ENCODE peak calls at places on chromosomes 16 and 17, in four cellular contexts. V is lower leg skin, E is AG09309, S is fibroblast of pulmonary artery. N is an unnamed sample.
A peak's percentile ranks its signal among the peaks of the same experiment; 100 is the strongest.

GRCh38 chr16:22815863-22816262 is 1.9 kb downstream of the HS3ST2 start:
- DNase-seq in E (no peak), S (no peak), V (no peak), N (no peak)

GRCh38 chr17:19021622-19022083 is 17.1 kb upstream of the FAM83G start:
- DNase-seq in S (no peak), V (no peak), E (no peak), N (no peak)

GRCh38 chr17:50148226-50149098 is 2.0 kb downstream of the PPP1R9B start:
- DNase-seq in V (peak; percentile 93), S (no peak), E (no peak), N (peak; percentile 94)

GRCh38 chr17:39014044-39014794 is 47.0 kb upstream of the FBXO47 start:
- DNase-seq in E (peak; percentile 37), S (peak; percentile 80), V (peak; percentile 4), N (peak; percentile 36)

GRCh38 chr17:57289130-57289529 is 32.8 kb downstream of the MSI2 start:
- DNase-seq in V (no peak), S (no peak), E (no peak), N (no peak)

GRCh38 chr17:65930140-65930715 is 261.7 kb downstream of the CEP112 start:
- DNase-seq in V (no peak), E (no peak), S (no peak), N (no peak)

GRCh38 chr16:54318941-54319340 is 32.4 kb upstream of the IRX3 start:
- DNase-seq in V (no peak), E (no peak), S (peak; percentile 3), N (no peak)

GRCh38 chr17:17994271-17994670 is 21.6 kb downstream of the DRC3 start:
- DNase-seq in E (no peak), V (no peak), S (peak; percentile 33), N (peak; percentile 34)

GRCh38 chr16:69566437-69567030 is 768 bp downstream of the NFAT5 start:
- DNase-seq in V (peak; percentile 89), E (no peak), S (peak; percentile 71), N (peak; percentile 66)

GRCh38 chr17:16934836-16935235 is 37.1 kb downstream of the TNFRSF13B start:
- DNase-seq in S (no peak), V (no peak), E (no peak), N (no peak)

GRCh38 chr16:58034128-58034685 is 8.7 kb downstream of the MMP15 start:
- DNase-seq in S (no peak), V (no peak), E (no peak), N (no peak)

GRCh38 chr17:50117202-50118040 is 12.5 kb downstream of the SAMD14 start:
- DNase-seq in S (peak; percentile 64), E (no peak), V (no peak), N (peak; percentile 77)

GRCh38 chr16:86946396-86946795 is 368.0 kb downstream of the FOXL1 start:
- DNase-seq in S (no peak), V (no peak), E (no peak), N (no peak)

GRCh38 chr16:68128577-68129305 is 43.6 kb downstream of the NFATC3 start:
- DNase-seq in S (peak; percentile 39), E (no peak), V (no peak), N (peak; percentile 5)

GRCh38 chr16:84520778-84521770 is 16.6 kb upstream of the MEAK7 start:
- DNase-seq in E (no peak), V (no peak), S (no peak), N (peak; percentile 78)

GRCh38 chr17:3963214-3964201 is 729 bp downstream of the ATP2A3 start:
- DNase-seq in V (no peak), E (no peak), S (no peak), N (no peak)

GRCh38 chr17:50837980-50838954 is 2.9 kb downstream of the WFIKKN2 start:
- DNase-seq in S (no peak), E (no peak), V (peak; percentile 72), N (no peak)

GRCh38 chr17:69500911-69501429 is 86.5 kb downstream of the MAP2K6 start:
- DNase-seq in E (no peak), S (no peak), V (no peak), N (no peak)

GRCh38 chr16:74605332-74605731 is 1.6 kb downstream of the GLG1 start:
- DNase-seq in S (no peak), V (no peak), E (no peak), N (no peak)

GRCh38 chr17:57389474-57389873 is 133.2 kb downstream of the MSI2 start:
- DNase-seq in E (no peak), V (no peak), S (no peak), N (no peak)

GRCh38 chr17:48153711-48154642 is 46.4 kb downstream of the SNX11 start:
- DNase-seq in V (no peak), S (peak; percentile 63), E (peak; percentile 14), N (peak; percentile 26)

GRCh38 chr17:48555183-48555615 is 10.3 kb upstream of the HOXB2 start:
- DNase-seq in V (no peak), S (peak; percentile 86), E (peak; percentile 59), N (peak; percentile 45)

GRCh38 chr17:43877031-43877430 is 30.1 kb downstream of the CD300LG start:
- DNase-seq in E (no peak), S (no peak), V (no peak), N (no peak)

GRCh38 chr17:78893684-78894083 is 9.3 kb downstream of the CEP295NL start:
- DNase-seq in E (no peak), S (no peak), V (no peak), N (no peak)

GRCh38 chr17:83076930-83077329 is 2.5 kb upstream of the METRNL start:
- DNase-seq in E (no peak), S (no peak), V (no peak), N (no peak)
- TF ChIP-seq CTCF in E (peak; percentile 10), S (peak; percentile 13), V (no peak), N (peak; percentile 8)

GRCh38 chr16:4115209-4115940 is 867 bp downstream of the ADCY9 start:
- DNase-seq in S (peak; percentile 74), E (no peak), V (peak; percentile 91), N (peak; percentile 72)

GRCh38 chr16:4115941-4116327 is 308 bp downstream of the ADCY9 start:
- DNase-seq in V (no peak), S (no peak), E (no peak), N (no peak)

GRCh38 chr16:4116328-4117249 is at the start of gene ADCY9:
- DNase-seq in E (no peak), V (peak; percentile 93), S (peak; percentile 75), N (peak; percentile 76)

GRCh38 chr16:4113358-4114256 is 2.6 kb downstream of the ADCY9 start:
- DNase-seq in E (no peak), V (no peak), S (no peak), N (no peak)

GRCh38 chr16:4114257-4115208 is 1.7 kb downstream of the ADCY9 start:
- DNase-seq in E (no peak), V (no peak), S (no peak), N (no peak)
- H3K4me3 ChIP-seq in E (peak overlapping the region; percentile 64), V (peak overlapping the region; percentile 39), S (peak overlapping the region; percentile 60), N (peak overlapping the region; percentile 48)

GRCh38 chr16:2028146-2028545 is 1.4 kb downstream of the NHERF2 start:
- DNase-seq in E (no peak), V (no peak), S (no peak), N (no peak)

GRCh38 chr16:2025878-2026460 is 733 bp upstream of the NHERF2 start:
- DNase-seq in S (no peak), V (no peak), E (no peak), N (no peak)

GRCh38 chr16:2026461-2027023 is at the start of gene NHERF2:
- DNase-seq in V (no peak), S (no peak), E (no peak), N (no peak)

GRCh38 chr16:2028620-2029220 is 2.0 kb downstream of the NHERF2 start:
- DNase-seq in S (no peak), V (no peak), E (no peak), N (no peak)

GRCh38 chr16:2027024-2028010 is 615 bp downstream of the NHERF2 start:
- DNase-seq in V (no peak), S (peak; percentile 38), E (no peak), N (peak; percentile 46)
- TF ChIP-seq CTCF in V (no peak), S (no peak), E (no peak), N (no peak)

DNA sequence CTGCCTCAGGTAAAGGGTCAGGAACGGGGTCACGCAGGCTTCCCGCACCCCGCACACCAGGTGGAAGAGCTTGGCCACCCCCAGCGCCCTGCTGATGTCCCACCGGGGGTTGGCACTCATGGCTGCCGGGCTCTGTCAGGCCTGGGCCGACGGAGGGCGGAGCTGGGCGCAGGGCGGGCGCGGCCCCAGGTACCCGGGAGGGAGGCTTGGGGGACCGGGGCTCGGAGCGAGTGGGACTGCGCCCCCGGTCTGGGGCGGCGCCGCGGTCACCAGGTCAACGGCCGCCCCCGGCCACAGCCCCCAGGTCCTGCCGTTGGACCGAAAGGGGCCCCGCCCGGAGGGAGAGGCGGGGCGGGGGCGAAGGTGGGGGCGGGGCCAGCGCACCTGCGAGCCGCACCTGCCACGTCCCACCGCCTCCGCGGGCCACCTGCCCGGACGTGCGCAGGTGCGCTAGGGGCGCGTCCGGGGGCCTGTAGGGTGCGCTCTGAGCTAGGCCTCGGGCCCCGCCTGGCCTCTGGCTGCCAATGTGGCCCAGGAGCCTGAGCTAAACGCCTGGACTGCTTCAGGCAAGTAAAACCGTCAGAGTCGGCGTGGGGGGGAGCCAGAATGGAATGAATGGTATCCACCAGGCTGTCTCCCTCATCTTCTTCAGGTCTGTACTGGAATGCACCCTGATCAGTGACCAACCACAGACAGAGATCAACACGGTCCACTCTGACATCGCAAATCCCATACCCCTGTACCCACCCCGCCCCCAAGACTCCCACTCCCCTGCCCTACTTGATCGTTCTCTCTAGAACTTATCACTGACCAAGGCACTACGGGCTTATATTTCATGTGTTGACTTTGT is at the start of gene MFSD6L:
- DNase-seq in S (peak; percentile 13), E (no peak), V (peak; percentile 71), N (peak; percentile 6)
- H3K4me3 ChIP-seq in S (no peak within 1 kb of the TSS), E (no peak within 1 kb of the TSS), V (no peak within 1 kb of the TSS), N (no peak within 1 kb of the TSS)

DNA sequence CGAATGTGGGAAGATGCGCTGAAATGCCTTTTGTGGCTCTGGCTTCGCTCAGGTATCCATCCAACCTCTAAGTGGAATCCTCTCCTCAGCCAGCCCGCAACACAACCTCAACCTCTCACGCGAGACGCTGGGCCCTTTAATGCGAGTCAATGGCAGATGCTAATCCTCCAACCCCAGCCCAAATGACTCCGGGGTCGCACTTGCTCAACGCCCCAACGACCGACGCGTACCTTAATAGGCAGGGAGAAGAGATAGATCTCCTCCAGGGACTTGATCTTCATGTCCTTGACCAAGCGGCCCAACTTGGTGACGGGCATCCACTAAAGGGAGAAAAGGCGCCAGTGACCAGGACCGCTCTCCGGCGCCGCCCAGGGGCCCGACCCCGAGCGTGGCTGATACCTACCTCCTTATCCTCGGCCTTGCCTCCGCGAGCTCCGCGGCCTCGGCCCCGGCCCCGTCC is 550 bp downstream of the RPS2 start:
- DNase-seq in S (peak; percentile 43), V (peak; percentile 89), E (no peak), N (no peak)
- TF ChIP-seq CTCF in S (no peak), V (no peak), E (no peak), N (no peak)

DNA sequence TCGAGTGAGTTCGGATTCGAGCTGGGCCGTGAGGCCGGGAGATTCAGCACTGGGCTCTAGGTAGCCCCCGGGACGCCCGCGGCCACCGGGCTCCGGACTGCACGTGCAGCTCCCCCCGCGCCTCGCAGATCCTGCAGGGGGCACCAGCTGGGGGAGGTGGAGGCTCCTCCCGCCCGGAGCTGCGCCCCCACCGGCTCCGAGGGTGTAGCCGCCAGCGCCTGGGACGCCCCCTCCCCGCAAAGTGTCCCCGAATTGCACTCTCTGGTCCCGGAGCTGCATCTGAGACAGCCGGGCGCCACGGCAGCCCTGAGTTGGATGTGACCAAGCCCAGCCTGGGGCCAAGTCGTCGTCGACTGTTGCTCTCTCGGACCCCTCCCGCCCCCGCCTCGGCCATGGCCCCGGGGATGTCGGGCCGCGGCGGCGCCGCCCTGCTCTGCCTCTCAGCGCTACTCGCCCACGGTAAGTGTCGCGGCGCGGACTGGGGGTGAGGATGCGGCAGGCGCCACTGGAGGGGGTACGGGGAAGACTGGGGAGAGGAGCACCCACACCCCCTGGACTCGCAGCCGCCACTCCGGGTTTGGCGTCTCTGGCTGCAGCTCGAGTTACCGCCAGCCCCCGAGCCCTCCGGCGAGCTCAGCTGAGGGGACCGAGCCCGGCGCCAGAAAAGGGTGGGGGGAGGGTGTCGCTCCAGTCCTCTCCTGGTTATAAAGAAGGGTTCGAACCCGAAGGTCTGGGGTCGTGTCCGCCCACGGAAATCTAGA is 1.5 kb downstream of the TMEM132E start:
- DNase-seq in E (no peak), S (no peak), V (no peak), N (no peak)
- H3K4me3 ChIP-seq in E (no peak overlapping the region), S (no peak overlapping the region), V (no peak overlapping the region), N (no peak overlapping the region)

N was measured in epithelial cell of esophagus.